ENCODE peak calls at places on chromosomes 3 and 15, in five cellular contexts. B, U, V, P and A are unnamed samples.

GRCh38 chr3:157573281-157573680 is 70.1 kb upstream of the VEPH1 start:
- DNase-seq in V (no peak), P (no peak), B (no peak), U (no peak), A (no peak)

GRCh38 chr3:52845691-52846426 is 11.0 kb upstream of the MUSTN1 start:
- DNase-seq in V (no peak), B (no peak), P (no peak), U (no peak), A (no peak)

GRCh38 chr3:156680243-156680930 is 6.0 kb downstream of the TIPARP start:
- DNase-seq in U (no peak), B (no peak), P (no peak), V (no peak), A (no peak)

GRCh38 chr15:88913017-88913849 is at the start of gene MFGE8:
- DNase-seq in B (peak; percentile 85), P (peak; percentile 85), V (peak; percentile 78), U (peak; percentile 60), A (peak; percentile 63)

GRCh38 chr3:163785693-163786092 is 1292.6 kb downstream of the SI start:
- DNase-seq in P (no peak), B (peak; percentile 37), V (no peak), U (no peak), A (no peak)

GRCh38 chr3:90184861-90185260 is 1077.4 kb downstream of the EPHA3 start:
- DNase-seq in P (no peak), B (no peak), V (no peak), U (no peak), A (no peak)

GRCh38 chr15:74228723-74229081 is 7.4 kb upstream of the CCDC33 start:
- DNase-seq in P (no peak), V (no peak), U (no peak), B (no peak), A (peak; percentile 36)

GRCh38 chr3:99482191-99482590 is 156.2 kb upstream of the COL8A1 start:
- DNase-seq in U (no peak), P (no peak), V (no peak), B (no peak), A (no peak)

GRCh38 chr15:24858737-24859601 is 95.8 kb upstream of the SNRPN start:
- DNase-seq in B (no peak), V (no peak), P (no peak), U (no peak), A (no peak)

GRCh38 chr3:31891876-31892455 is 89.1 kb downstream of the OSBPL10 start:
- DNase-seq in U (no peak), V (no peak), P (no peak), B (no peak), A (no peak)

DNA sequence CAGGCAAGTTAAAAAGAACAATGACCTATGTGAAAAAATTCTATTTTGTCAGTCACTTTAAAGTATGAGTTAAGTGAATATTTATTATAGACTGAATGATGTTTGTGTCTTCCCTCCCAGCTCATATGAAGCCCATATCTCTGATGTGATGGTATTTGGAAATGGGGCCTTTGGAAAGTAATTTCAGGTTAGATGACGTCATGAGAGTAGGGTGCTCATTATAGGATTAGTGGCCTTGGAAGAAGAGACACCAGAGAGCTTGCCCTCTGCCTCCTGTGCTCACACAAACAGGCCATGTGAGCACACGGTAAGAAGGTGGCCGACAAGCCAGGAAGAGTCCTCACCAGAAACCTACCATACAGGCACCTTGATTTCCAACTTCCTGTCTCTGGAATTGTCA is 138.8 kb upstream of the TNIK start:
- DNase-seq in V (no peak), B (no peak), U (no peak), P (no peak), A (no peak)
- H3K4me1 ChIP-seq in V (no peaks in the 10 kb centered on the region), B (no peaks in the 10 kb centered on the region), U (no peaks in the 10 kb centered on the region), P (no peaks in the 10 kb centered on the region), A (no peaks in the 10 kb centered on the region)

GRCh38 chr3:49928511-49929017 is 1.0 kb downstream of the MON1A start:
- DNase-seq in P (no peak), V (peak; percentile 39), B (no peak), U (no peak), A (no peak)
- H3K4me3 ChIP-seq in P (no peak overlapping the region), V (peak overlapping the region; percentile 76), B (no peak overlapping the region), U (no peak overlapping the region), A (no peak overlapping the region)

DNA sequence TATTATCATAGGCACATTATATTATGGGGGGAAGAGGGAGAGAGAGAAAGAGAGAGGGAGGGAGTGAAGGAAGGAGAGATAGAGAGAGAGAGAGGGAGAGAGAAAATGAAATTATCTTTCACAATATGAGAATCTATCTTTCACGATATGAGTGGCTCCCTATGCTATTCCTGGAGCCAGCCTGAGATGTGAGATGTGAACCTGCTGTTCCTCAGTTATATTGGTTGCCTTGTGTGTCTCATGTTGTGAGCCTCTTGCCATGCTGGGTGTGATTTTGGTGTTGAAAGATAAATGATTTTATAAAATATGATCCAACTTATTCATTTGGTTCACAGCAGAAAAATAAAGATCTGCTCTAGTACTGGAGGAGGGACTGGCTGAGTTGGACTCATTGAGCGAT is 148.7 kb downstream of the PPM1L start:
- DNase-seq in U (no peak), P (no peak), B (no peak), V (no peak), A (no peak)
- H3K4me1 ChIP-seq in U (no peaks in the 10 kb centered on the region), P (no peaks in the 10 kb centered on the region), B (no peaks in the 10 kb centered on the region), V (no peaks in the 10 kb centered on the region), A (no peaks in the 10 kb centered on the region)

DNA sequence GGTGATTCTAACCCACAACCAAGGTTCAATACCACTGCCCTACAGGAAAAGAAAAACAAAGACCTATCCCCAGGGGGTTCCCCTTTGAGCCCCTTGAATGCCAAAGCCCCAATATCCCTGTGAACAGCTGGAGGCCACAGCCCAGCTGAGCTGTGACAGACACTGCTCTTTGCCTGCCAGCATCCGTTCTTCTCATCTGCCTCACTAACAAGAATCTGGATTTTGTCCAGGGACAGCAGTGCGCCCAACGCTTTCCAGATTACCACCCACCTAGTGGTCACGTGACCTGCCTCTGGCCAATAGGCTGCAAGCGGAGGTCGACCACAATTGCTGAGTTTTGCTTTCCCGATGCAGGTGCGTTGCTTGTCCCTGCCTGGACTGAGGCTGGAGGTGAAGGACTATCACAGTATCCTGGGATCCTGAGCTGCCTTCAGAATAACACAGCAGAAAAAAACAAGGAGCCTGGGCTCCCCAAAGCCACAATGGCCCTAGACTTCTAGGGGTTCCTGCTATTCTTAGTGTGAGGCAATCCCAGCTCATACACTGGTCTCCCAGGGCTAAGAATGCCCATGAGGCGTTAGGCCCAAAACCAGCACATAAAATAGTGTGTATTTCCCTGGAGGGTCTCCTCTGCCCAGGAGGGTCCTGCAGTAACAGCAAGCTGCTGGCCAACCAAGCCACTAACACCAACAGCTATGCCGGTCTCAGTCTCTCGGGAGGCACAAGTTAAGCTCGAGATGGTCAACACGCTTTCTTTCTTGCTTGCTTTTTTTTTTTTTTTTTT is 13.8 kb downstream of the BDH1 start:
- DNase-seq in P (peak; percentile 46), U (no peak), B (peak; percentile 88), V (no peak), A (peak; percentile 66)
- H3K4me3 ChIP-seq in P (no peak overlapping the region), U (no peak overlapping the region), B (peak overlapping the region; percentile 34), V (no peak overlapping the region), A (no peak overlapping the region)

GRCh38 chr3:50623840-50624474 is 7.0 kb downstream of the MAPKAPK3 start:
- DNase-seq in B (no peak), V (no peak), U (no peak), P (no peak), A (no peak)
- H3K4me1 ChIP-seq in B (peaks cover 6% of the 10 kb centered on the region), V (peaks cover 5% of the 10 kb centered on the region), U (peaks cover 57% of the 10 kb centered on the region), P (peaks cover 2% of the 10 kb centered on the region), A (peaks cover 10% of the 10 kb centered on the region)

GRCh38 chr3:126146034-126146433 is 34.4 kb downstream of the ALDH1L1 start:
- DNase-seq in U (no peak), V (peak; percentile 13), P (no peak), B (no peak), A (no peak)

GRCh38 chr3:126149256-126149902 is 31.0 kb downstream of the ALDH1L1 start:
- DNase-seq in B (no peak), P (peak; percentile 2), U (no peak), V (peak; percentile 5), A (no peak)

GRCh38 chr3:126147932-126148683 is 32.3 kb downstream of the ALDH1L1 start:
- DNase-seq in V (peak; percentile 12), P (peak; percentile 4), B (no peak), U (no peak), A (peak; percentile 35)

GRCh38 chr3:126147147-126147931 is 33.0 kb downstream of the ALDH1L1 start:
- DNase-seq in U (no peak), B (peak; percentile 9), P (no peak), V (peak; percentile 9), A (no peak)

DNA sequence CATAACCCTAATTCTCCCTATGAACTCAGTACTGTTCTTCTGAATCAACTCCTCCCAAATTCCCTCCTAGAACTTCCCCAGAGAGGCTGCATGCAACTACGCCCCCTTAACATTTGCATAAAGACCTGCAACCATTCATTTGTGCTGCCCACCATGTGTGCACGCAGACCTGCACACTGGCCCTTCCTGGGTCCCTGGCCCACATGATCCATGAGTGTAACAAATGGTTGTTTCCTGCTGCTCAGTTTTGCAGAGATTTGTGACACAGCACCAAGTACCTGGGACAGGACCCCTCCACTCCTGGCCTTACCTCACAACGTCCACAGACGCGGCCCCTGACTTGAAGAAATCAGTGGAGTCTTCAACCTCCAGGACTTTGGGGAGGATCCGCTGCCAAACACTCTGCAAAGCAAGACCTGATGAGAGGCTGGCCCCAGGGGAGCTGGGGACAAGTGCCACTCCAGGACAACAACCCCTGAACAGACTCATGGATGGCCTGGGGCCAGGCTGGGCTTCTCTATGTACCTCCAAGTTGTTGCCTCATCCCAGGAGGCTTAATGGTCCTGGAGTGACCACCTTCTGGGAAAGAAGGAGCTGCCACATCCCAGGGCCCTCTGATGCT is 33.8 kb downstream of the ALDH1L1 start:
- DNase-seq in P (no peak), V (peak; percentile 8), B (peak; percentile 13), U (no peak), A (no peak)
- H3K4me3 ChIP-seq in P (no peak overlapping the region), V (no peak overlapping the region), B (no peak overlapping the region), U (no peak overlapping the region), A (no peak overlapping the region)

DNA sequence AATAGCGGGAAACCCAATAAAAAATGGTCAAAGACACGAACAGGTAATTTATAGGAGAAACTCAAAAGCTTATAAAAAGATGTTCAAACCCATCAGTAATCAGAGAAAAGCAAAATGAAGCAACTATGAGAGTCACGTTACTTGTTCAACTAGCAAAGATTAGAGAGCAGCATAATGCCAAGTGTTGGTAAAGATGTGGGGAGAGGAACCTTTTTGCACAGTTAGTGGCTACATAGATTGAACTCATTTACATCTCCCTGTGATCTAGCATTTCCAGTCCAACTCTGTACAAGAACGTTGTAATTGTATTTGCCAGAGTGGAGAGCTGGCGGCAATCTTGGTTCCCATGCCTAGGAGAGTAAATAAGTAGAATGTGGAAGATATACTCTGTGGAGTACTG is 15.2 kb downstream of the CCR1 start:
- DNase-seq in B (no peak), V (no peak), U (no peak), P (no peak), A (no peak)
- H3K4me1 ChIP-seq in B (no peaks in the 10 kb centered on the region), V (no peaks in the 10 kb centered on the region), U (no peaks in the 10 kb centered on the region), P (no peaks in the 10 kb centered on the region), A (no peaks in the 10 kb centered on the region)

GRCh38 chr15:80403712-80404056 is 498 bp upstream of the ARNT2 start:
- DNase-seq in P (no peak), B (no peak), U (no peak), V (no peak), A (no peak)
- H3K4me3 ChIP-seq in P (peak overlapping the region; percentile 43), B (peak overlapping the region; percentile 68), U (no peak overlapping the region), V (peak overlapping the region; percentile 34), A (peak overlapping the region; percentile 86)

GRCh38 chr15:96350321-96350720 is 19.8 kb downstream of the NR2F2 start:
- DNase-seq in U (no peak), V (peak; percentile 13), P (no peak), B (no peak), A (no peak)
- H3K4me1 ChIP-seq in U (peaks cover 3% of the 10 kb centered on the region), V (no peaks in the 10 kb centered on the region), P (peaks cover 13% of the 10 kb centered on the region), B (peaks cover 39% of the 10 kb centered on the region), A (peaks cover 19% of the 10 kb centered on the region)

GRCh38 chr15:62676891-62677290 is 365.7 kb upstream of the TPM1 start:
- DNase-seq in V (no peak), P (no peak), U (no peak), B (no peak), A (no peak)
- H3K4me3 ChIP-seq in V (no peak overlapping the region), P (no peak overlapping the region), U (no peak overlapping the region), B (no peak overlapping the region), A (no peak overlapping the region)